ENCODE peak calls at places on chromosome 14, in five cellular contexts. V is heart right ventricle, H is AG04450, G is IMR-90, W is uterus. F is an unnamed sample.
A peak's percentile ranks its signal among the peaks of the same experiment; 100 is the strongest.

GRCh38 chr14:79009286-79009685 is 839.1 kb downstream of the NRXN3 start:
- DNase-seq in V (no peak), H (no peak), G (no peak), W (no peak), F (no peak)

GRCh38 chr14:103273847-103274615 is 60.0 kb upstream of the EIF5 start:
- DNase-seq in V (no peak), H (no peak), G (no peak), W (no peak), F (no peak)

GRCh38 chr14:34425095-34425851 is 36.8 kb downstream of the SPTSSA start:
- DNase-seq in V (no peak), H (no peak), G (no peak), W (no peak), F (no peak)

GRCh38 chr14:92690171-92691011 is 58.0 kb downstream of the LGMN start:
- DNase-seq in V (no peak), H (peak; percentile 10), G (peak; percentile 59), W (peak; percentile 40), F (peak; percentile 23)

GRCh38 chr14:30966415-30967363 is 58.8 kb upstream of the AP4S1 start:
- DNase-seq in V (no peak), H (no peak), G (peak; percentile 26), W (no peak), F (no peak)

GRCh38 chr14:71550367-71550766 is 381.9 kb upstream of the RGS6 start:
- DNase-seq in V (no peak), H (no peak), G (no peak), W (no peak), F (no peak)

GRCh38 chr14:31657917-31658316 is 96.7 kb downstream of the NUBPL start:
- DNase-seq in V (no peak), H (no peak), G (no peak), W (no peak), F (no peak)

GRCh38 chr14:55048900-55049437 is 2.5 kb upstream of the MAPK1IP1L start:
- DNase-seq in V (no peak), H (no peak), G (no peak), W (no peak), F (no peak)

GRCh38 chr14:101223147-101223546 is 319.6 kb upstream of the RTL1 start:
- DNase-seq in V (no peak), H (no peak), G (no peak), W (no peak), F (no peak)

GRCh38 chr14:58239259-58240210 is 5.1 kb upstream of the PSMA3 start:
- DNase-seq in V (peak; percentile 69), H (no peak), G (peak; percentile 64), W (peak; percentile 79), F (peak; percentile 23)

GRCh38 chr14:100286484-100287191 is 19.6 kb downstream of the SLC25A29 start:
- DNase-seq in V (no peak), H (no peak), G (no peak), W (no peak), F (no peak)

GRCh38 chr14:71555654-71556559 is 376.3 kb upstream of the RGS6 start:
- DNase-seq in V (no peak), H (no peak), G (peak; percentile 43), W (no peak), F (no peak)

GRCh38 chr14:94395900-94396574 is 7.6 kb upstream of the SERPINA1 start:
- DNase-seq in V (no peak), H (no peak), G (no peak), W (no peak), F (no peak)

GRCh38 chr14:79861111-79861510 is 350.2 kb downstream of the DIO2 start:
- DNase-seq in V (no peak), H (no peak), G (no peak), W (no peak), F (no peak)

GRCh38 chr14:48454887-48455286 is 779.5 kb upstream of the MDGA2 start:
- DNase-seq in V (no peak), H (no peak), G (no peak), W (no peak), F (no peak)

GRCh38 chr14:94598816-94599655 is 13.2 kb upstream of the SERPINA3 start:
- DNase-seq in V (peak; percentile 40), H (peak; percentile 89), G (peak; percentile 97), W (peak; percentile 81), F (peak; percentile 85)

GRCh38 chr14:53167602-53168328 is 14.6 kb upstream of the DDHD1 start:
- DNase-seq in V (no peak), H (no peak), G (peak; percentile 32), W (no peak), F (no peak)

GRCh38 chr14:21476526-21476924 is 234 bp downstream of the RAB2B start:
- DNase-seq in V (peak; percentile 86), H (no peak), G (no peak), W (no peak), F (no peak)

GRCh38 chr14:88729159-88729558 is 63.6 kb downstream of the EML5 start:
- DNase-seq in V (no peak), H (no peak), G (peak; percentile 4), W (no peak), F (no peak)

GRCh38 chr14:34722723-34723545 is 8.5 kb upstream of the CFL2 start:
- DNase-seq in V (no peak), H (no peak), G (peak; percentile 60), W (peak; percentile 59), F (peak; percentile 24)

GRCh38 chr14:37864128-37864527 is 268.7 kb downstream of the TTC6 start:
- DNase-seq in V (no peak), H (no peak), G (no peak), W (no peak), F (no peak)

GRCh38 chr14:34138175-34138574 is 187.3 kb upstream of the EGLN3 start:
- DNase-seq in V (no peak), H (no peak), G (no peak), W (no peak), F (no peak)

GRCh38 chr14:60817113-60817512 is 82.6 kb downstream of the MNAT1 start:
- DNase-seq in V (no peak), H (no peak), G (no peak), W (no peak), F (no peak)

GRCh38 chr14:52835122-52835903 is 43.9 kb upstream of the GNPNAT1 start:
- DNase-seq in V (no peak), H (no peak), G (peak; percentile 43), W (no peak), F (peak; percentile 70)

GRCh38 chr14:93220509-93220908 is 13.5 kb downstream of the UBR7 start:
- DNase-seq in V (no peak), H (no peak), G (no peak), W (no peak), F (no peak)

GRCh38 chr14:104879201-104879982 is 14.3 kb downstream of the CEP170B start:
- DNase-seq in V (no peak), H (no peak), G (no peak), W (no peak), F (no peak)

GRCh38 chr14:32381869-32382268 is 52.8 kb downstream of the AKAP6 start:
- DNase-seq in V (no peak), H (no peak), G (no peak), W (no peak), F (no peak)

GRCh38 chr14:103519043-103519836 is 3.4 kb downstream of the CKB start:
- DNase-seq in V (no peak), H (no peak), G (no peak), W (peak; percentile 40), F (no peak)

GRCh38 chr14:105386581-105387529 is 11.5 kb upstream of the TEX22 start:
- DNase-seq in V (no peak), H (no peak), G (no peak), W (no peak), F (no peak)

DNA sequence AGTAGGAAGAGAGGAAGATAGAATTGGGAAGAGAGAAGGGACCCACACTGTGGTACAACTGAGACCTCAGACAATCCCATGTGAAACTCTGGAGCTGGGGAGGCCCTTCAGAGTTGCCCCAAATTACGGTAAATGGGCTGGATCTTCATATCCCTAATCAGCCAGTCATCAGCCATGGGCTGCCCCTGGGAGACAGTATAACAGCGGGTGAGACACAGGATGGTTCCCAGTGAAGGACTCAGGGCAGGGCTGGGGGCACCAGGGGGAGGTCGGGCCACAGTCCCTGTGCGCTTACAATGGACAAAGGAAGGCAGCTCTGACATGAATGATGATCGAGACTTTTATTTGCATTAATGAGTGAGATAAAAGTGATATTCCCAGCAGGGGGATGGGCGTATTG is 74.2 kb upstream of the BDKRB2 start:
- DNase-seq in V (no peak), H (no peak), G (no peak), W (no peak), F (no peak)
- H3K27me3 ChIP-seq in V (no peaks in the 10 kb centered on the region), H (no peaks in the 10 kb centered on the region), G (no peaks in the 10 kb centered on the region), W (no peaks in the 10 kb centered on the region), F (no peaks in the 10 kb centered on the region)

GRCh38 chr14:98906123-98906995 is 365.6 kb downstream of the BCL11B start:
- DNase-seq in V (no peak), H (no peak), G (no peak), W (no peak), F (peak; percentile 62)
- H3K4me3 ChIP-seq in V (no peak overlapping the region), H (no peak overlapping the region), G (no peak overlapping the region), W (no peak overlapping the region), F (no peak overlapping the region)

DNA sequence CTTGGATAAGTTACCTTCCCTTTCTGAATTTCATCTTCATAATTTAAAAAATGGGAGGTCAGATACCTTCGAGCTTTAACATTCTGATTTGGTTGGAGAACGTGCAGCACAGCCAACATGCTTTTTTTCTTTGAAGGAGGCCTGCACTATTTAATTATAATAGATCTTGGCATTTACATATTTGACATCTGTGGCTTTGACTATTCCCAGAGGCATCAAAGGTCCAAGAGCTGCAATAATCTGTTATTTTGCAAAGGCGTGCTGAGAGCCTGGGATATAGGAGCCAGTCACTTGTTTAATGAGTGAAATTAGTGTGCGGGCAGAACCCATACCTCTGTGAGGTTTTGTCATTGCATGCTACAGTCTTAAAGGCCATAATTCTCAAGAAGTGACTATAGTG is 26.4 kb downstream of the SLC8A3 start:
- DNase-seq in V (no peak), H (no peak), G (no peak), W (no peak), F (no peak)
- H3K9me3 ChIP-seq in V (no peaks in the 10 kb centered on the region), H (no peaks in the 10 kb centered on the region), G (no peaks in the 10 kb centered on the region), W (no peaks in the 10 kb centered on the region), F (no peaks in the 10 kb centered on the region)

DNA sequence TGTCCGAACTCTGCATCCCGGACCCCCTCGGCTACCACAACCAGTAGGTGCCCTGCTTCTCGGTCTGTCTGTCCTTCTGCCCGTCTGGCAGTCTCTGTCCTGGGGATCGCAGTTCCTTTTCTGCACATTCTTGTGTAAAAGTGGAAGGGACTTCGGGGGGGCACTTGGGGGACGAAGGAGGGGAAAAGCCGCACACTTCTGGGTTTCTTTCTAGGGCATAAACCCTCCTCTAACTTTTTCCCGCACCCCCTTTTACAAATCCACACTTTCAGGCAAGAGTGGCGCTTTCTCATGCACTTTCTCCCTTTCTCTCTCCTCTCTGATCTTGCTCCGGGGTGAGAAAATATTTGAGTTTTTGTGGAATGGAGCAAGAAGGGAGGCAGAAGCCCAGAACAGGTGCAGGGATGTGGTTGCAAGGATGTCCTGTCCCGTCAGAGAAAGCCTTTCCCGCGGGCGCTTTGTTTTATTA is 506 bp downstream of the ESRRB start:
- DNase-seq in V (no peak), H (no peak), G (no peak), W (no peak), F (no peak)
- H3K27me3 ChIP-seq in V (peaks cover 60% of the 10 kb centered on the region), H (peaks cover 64% of the 10 kb centered on the region), G (peaks cover 74% of the 10 kb centered on the region), W (peaks cover 24% of the 10 kb centered on the region), F (peaks cover 25% of the 10 kb centered on the region)